ENCODE peak calls at places on chromosome 19, in ten cellular contexts. M is cardiac muscle cell, F is right atrium auricular region, H is GM12865, V is fibroblast of the aortic adventitia, X is hepatocyte, B is glutamatergic neuron, P is GM23338, Z is fibroblast of pulmonary artery, C is PC-9. K is an unnamed sample.

GRCh38 chr19:47023448-47023794 is 3.8 kb downstream of the NPAS1 start:
- DNase-seq in M (no peak), F (no peak), H (no peak), V (no peak), X (peak), B (no peak), P (peak), Z (no peak), C (no peak), K (no peak)

GRCh38 chr19:35345671-35346111 is 2.0 kb upstream of the FFAR1 start:
- DNase-seq in M (no peak), F (no peak), H (no peak), V (no peak), X (no peak), B (no peak), P (no peak), Z (no peak), C (no peak), K (peak)

GRCh38 chr19:46784262-46785053 is 3.9 kb downstream of the SLC1A5 start:
- DNase-seq in M (peak), F (peak), H (peak), V (peak), X (peak), B (peak), P (peak), Z (peak), C (peak), K (peak)

GRCh38 chr19:57436392-57436791 is 1.3 kb downstream of the ZNF749 start:
- DNase-seq in M (no peak), F (no peak), H (no peak), V (no peak), X (peak), B (no peak), P (no peak), Z (no peak), C (no peak), K (no peak)

GRCh38 chr19:30054210-30054609 is 112.2 kb downstream of the URI1 start:
- DNase-seq in M (no peak), F (no peak), H (no peak), V (no peak), X (no peak), B (no peak), P (no peak), Z (no peak), C (no peak), K (no peak)

GRCh38 chr19:14563989-14564650 is 7.7 kb downstream of the NDUFB7 start:
- DNase-seq in M (peak), F (no peak), H (peak), V (no peak), X (peak), B (peak), P (peak), Z (no peak), C (peak), K (peak)

GRCh38 chr19:43622956-43623355 is 3.5 kb upstream of the ZNF428 start:
- DNase-seq in M (no peak), F (no peak), H (no peak), V (no peak), X (no peak), B (no peak), P (no peak), Z (no peak), C (no peak), K (no peak)

GRCh38 chr19:16248380-16249023 is 50.8 kb downstream of the AP1M1 start:
- DNase-seq in M (no peak), F (no peak), H (no peak), V (no peak), X (no peak), B (no peak), P (no peak), Z (no peak), C (no peak), K (no peak)

GRCh38 chr19:40594251-40594650 is 6.9 kb upstream of the LTBP4 start:
- DNase-seq in M (no peak), F (no peak), H (no peak), V (no peak), X (no peak), B (no peak), P (peak), Z (no peak), C (no peak), K (no peak)

GRCh38 chr19:36225219-36225892 is 10.4 kb downstream of the ZNF146 start:
- DNase-seq in M (peak), F (no peak), H (no peak), V (peak), X (no peak), B (no peak), P (no peak), Z (peak), C (no peak), K (no peak)

GRCh38 chr19:6822311-6822670 is 49.8 kb downstream of the VAV1 start:
- DNase-seq in M (no peak), F (no peak), H (no peak), V (no peak), X (no peak), B (no peak), P (no peak), Z (no peak), C (no peak), K (no peak)

GRCh38 chr19:29714953-29715694 is at the start of gene C19orf12:
- DNase-seq in M (peak), F (no peak), H (peak), V (peak), X (peak), B (peak), P (peak), Z (peak), C (peak), K (peak)

GRCh38 chr19:23716792-23717191 is 29.8 kb upstream of the ZNF675 start:
- DNase-seq in M (no peak), F (no peak), H (no peak), V (no peak), X (no peak), B (no peak), P (no peak), Z (no peak), C (no peak), K (no peak)

GRCh38 chr19:6476155-6476895 is 5.3 kb downstream of the DENND1C start:
- DNase-seq in M (peak), F (no peak), H (peak), V (peak), X (peak), B (peak), P (peak), Z (peak), C (peak), K (peak)

GRCh38 chr19:10450853-10451609 is 30.7 kb downstream of the PDE4A start:
- DNase-seq in M (no peak), F (no peak), H (peak), V (no peak), X (no peak), B (no peak), P (peak), Z (no peak), C (no peak), K (peak)

GRCh38 chr19:57056972-57057371 is 62.8 kb upstream of the USP29 start:
- DNase-seq in M (peak), F (no peak), H (no peak), V (no peak), X (no peak), B (peak), P (no peak), Z (peak), C (no peak), K (no peak)

GRCh38 chr19:29524912-29525870 is 603 bp upstream of the VSTM2B start:
- DNase-seq in M (no peak), F (no peak), H (no peak), V (no peak), X (no peak), B (peak), P (peak), Z (no peak), C (no peak), K (peak)

GRCh38 chr19:35350591-35350990 is 2.9 kb downstream of the FFAR1 start:
- DNase-seq in M (no peak), F (no peak), H (peak), V (no peak), X (no peak), B (no peak), P (no peak), Z (no peak), C (no peak), K (no peak)

GRCh38 chr19:49128545-49129237 is 9.3 kb downstream of the PPFIA3 start:
- DNase-seq in M (no peak), F (no peak), H (no peak), V (no peak), X (no peak), B (no peak), P (no peak), Z (no peak), C (no peak), K (no peak)

GRCh38 chr19:14369399-14370168 is 11.7 kb upstream of the ADGRE5 start:
- DNase-seq in M (peak), F (peak), H (peak), V (peak), X (no peak), B (no peak), P (no peak), Z (peak), C (no peak), K (peak)

GRCh38 chr19:1455336-1456120 is 5.6 kb downstream of the APC2 start:
- DNase-seq in M (peak), F (no peak), H (peak), V (peak), X (peak), B (peak), P (peak), Z (peak), C (peak), K (peak)

GRCh38 chr19:53977429-53977990 is 13.9 kb upstream of the CACNG6 start:
- DNase-seq in M (peak), F (peak), H (peak), V (peak), X (peak), B (peak), P (peak), Z (peak), C (peak), K (peak)

GRCh38 chr19:3809881-3810707 is 23.9 kb upstream of the MATK start:
- DNase-seq in M (no peak), F (no peak), H (peak), V (no peak), X (no peak), B (no peak), P (no peak), Z (no peak), C (no peak), K (peak)

GRCh38 chr19:3810708-3811355 is 24.7 kb upstream of the MATK start:
- DNase-seq in M (no peak), F (no peak), H (no peak), V (no peak), X (no peak), B (no peak), P (no peak), Z (no peak), C (no peak), K (no peak)

GRCh38 chr19:3814648-3815047 is 28.5 kb upstream of the MATK start:
- DNase-seq in M (no peak), F (no peak), H (no peak), V (no peak), X (no peak), B (no peak), P (no peak), Z (no peak), C (no peak), K (no peak)

GRCh38 chr19:3816566-3817218 is 30.5 kb upstream of the MATK start:
- DNase-seq in M (no peak), F (no peak), H (no peak), V (no peak), X (no peak), B (no peak), P (no peak), Z (no peak), C (no peak), K (no peak)

GRCh38 chr19:3813473-3814392 is 27.6 kb upstream of the MATK start:
- DNase-seq in M (no peak), F (no peak), H (no peak), V (no peak), X (no peak), B (no peak), P (no peak), Z (no peak), C (no peak), K (peak)
- TF ChIP-seq CTCF in M (no peak), F (no peak), H (no peak), V (no peak), X (no peak), B (no peak), P (no peak), Z (no peak), C (no peak), K (no peak)

GRCh38 chr19:33219261-33219812 is 6.3 kb downstream of the SLC7A10 start:
- DNase-seq in M (peak), F (no peak), H (no peak), V (no peak), X (no peak), B (no peak), P (peak), Z (no peak), C (no peak), K (peak)
- TF ChIP-seq CTCF in M (peak), F (no peak), H (peak), V (peak), X (peak), B (no peak), P (peak), Z (peak), C (no peak), K (peak)

GRCh38 chr19:55813906-55814305 is 17.9 kb downstream of the NLRP11 start:
- DNase-seq in M (no peak), F (no peak), H (no peak), V (no peak), X (no peak), B (no peak), P (no peak), Z (no peak), C (no peak), K (no peak)

GRCh38 chr19:55812449-55812848 is 19.4 kb downstream of the NLRP11 start:
- DNase-seq in M (no peak), F (no peak), H (no peak), V (no peak), X (no peak), B (no peak), P (no peak), Z (no peak), C (no peak), K (no peak)

GRCh38 chr19:55811340-55811739 is 20.5 kb downstream of the NLRP11 start:
- DNase-seq in M (no peak), F (no peak), H (no peak), V (no peak), X (no peak), B (no peak), P (no peak), Z (no peak), C (no peak), K (no peak)

DNA sequence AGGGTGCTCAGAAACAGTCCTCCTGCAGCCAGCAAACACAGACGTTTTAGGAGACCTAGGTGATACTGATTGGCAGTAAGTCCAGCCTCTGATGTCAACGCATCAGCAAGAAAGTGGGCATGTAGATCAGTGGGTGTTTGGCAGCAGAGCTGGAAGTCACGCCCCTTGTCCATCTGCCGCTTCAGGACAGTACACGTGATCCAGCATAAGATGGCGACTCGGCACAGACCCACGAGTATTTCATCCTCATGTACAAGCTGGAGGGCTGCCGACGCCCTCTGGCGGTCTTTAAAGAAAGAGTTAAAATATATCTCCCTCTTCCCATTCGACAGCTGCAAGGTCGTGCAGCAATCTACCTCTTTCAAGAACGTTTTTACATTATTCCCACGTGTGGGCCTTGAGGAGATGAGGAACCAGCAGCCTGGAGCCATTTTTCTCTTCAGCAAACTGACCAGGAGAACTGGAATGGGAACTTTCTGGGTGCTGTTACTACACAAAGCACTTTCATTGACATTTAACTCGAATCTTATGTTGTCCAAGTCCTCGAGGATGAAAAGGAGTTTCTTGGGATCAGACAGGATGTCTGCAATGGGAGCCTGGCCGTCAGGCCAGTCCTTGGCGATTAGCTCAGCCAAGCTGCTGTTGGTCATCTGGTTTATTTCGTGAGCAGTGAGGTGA is 22.3 kb downstream of the NLRP11 start:
- DNase-seq in M (peak), F (no peak), H (peak), V (peak), X (peak), B (peak), P (peak), Z (peak), C (peak), K (peak)
- TF ChIP-seq CTCF in M (peak), F (peak), H (peak), V (no peak), X (peak), B (peak), P (peak), Z (peak), C (peak), K (peak)

DNA sequence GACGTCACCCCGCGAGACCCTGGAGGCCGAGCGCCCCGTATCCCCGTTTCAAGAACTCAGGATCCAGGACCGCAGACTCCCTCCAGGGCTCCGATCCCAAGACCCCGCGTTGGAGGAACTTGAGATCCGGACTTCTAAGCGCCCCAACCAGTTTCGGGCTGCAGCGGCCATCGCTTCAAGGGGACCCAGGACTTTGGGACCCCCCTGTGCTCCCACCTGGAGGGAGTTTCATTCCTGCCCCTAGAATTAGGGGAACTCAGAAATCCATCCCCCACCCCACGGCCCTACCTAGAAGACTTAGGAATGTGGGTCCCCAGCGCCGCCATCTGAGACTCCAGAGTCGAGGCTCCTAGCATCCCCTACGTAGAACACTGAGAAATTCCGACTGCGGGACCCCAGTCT is 399 bp downstream of the PLEKHG2 start:
- DNase-seq in M (no peak), F (no peak), H (no peak), V (no peak), X (no peak), B (no peak), P (peak), Z (no peak), C (no peak), K (no peak)
- TF ChIP-seq CTCF in M (no peak), F (peak), H (no peak), V (no peak), X (no peak), B (peak), P (no peak), Z (no peak), C (peak), K (no peak)

DNA sequence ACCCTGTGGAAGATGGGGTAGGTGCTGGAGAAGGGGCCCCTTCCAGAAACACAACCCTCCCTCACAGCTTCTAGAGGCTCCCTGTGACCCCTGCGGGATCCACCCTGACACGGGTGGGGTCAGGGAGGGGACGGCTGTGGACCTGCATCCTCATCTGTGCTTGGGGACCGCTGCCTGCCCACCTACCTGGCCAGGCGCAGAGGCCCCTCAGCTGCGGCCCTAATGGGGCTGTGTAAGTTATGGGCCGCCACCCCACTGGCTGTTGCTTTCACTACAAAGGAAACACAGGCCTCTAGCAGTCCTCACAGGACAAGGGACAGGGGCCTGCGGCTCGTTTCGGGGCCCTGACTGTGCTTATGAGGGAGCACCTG is 7.0 kb upstream of the CTXN1 start:
- DNase-seq in M (no peak), F (no peak), H (no peak), V (no peak), X (no peak), B (no peak), P (no peak), Z (no peak), C (no peak), K (no peak)
- TF ChIP-seq CTCF in M (no peak), F (no peak), H (no peak), V (no peak), X (no peak), B (no peak), P (no peak), Z (no peak), C (no peak), K (no peak)

GRCh38 chr19:5394907-5395505 is 54.4 kb upstream of the PTPRS start:
- DNase-seq in M (no peak), F (no peak), H (no peak), V (no peak), X (no peak), B (peak), P (peak), Z (no peak), C (no peak), K (no peak)

GRCh38 chr19:5395541-5395940 is 54.9 kb upstream of the PTPRS start:
- DNase-seq in M (peak), F (no peak), H (no peak), V (no peak), X (no peak), B (no peak), P (no peak), Z (no peak), C (no peak), K (no peak)

GRCh38 chr19:5397804-5398692 is 57.2 kb upstream of the ZNRF4 start:
- DNase-seq in M (peak), F (no peak), H (peak), V (no peak), X (peak), B (peak), P (peak), Z (peak), C (no peak), K (peak)

GRCh38 chr19:5396963-5397362 is 56.4 kb upstream of the PTPRS start:
- DNase-seq in M (no peak), F (no peak), H (no peak), V (no peak), X (no peak), B (no peak), P (no peak), Z (no peak), C (no peak), K (no peak)

GRCh38 chr19:5395996-5396939 is 55.7 kb upstream of the PTPRS start:
- DNase-seq in M (no peak), F (no peak), H (no peak), V (no peak), X (no peak), B (peak), P (peak), Z (no peak), C (no peak), K (no peak)
- TF ChIP-seq CTCF in M (no peak), F (no peak), H (no peak), V (no peak), X (no peak), B (no peak), P (no peak), Z (no peak), C (no peak), K (no peak)

DNA sequence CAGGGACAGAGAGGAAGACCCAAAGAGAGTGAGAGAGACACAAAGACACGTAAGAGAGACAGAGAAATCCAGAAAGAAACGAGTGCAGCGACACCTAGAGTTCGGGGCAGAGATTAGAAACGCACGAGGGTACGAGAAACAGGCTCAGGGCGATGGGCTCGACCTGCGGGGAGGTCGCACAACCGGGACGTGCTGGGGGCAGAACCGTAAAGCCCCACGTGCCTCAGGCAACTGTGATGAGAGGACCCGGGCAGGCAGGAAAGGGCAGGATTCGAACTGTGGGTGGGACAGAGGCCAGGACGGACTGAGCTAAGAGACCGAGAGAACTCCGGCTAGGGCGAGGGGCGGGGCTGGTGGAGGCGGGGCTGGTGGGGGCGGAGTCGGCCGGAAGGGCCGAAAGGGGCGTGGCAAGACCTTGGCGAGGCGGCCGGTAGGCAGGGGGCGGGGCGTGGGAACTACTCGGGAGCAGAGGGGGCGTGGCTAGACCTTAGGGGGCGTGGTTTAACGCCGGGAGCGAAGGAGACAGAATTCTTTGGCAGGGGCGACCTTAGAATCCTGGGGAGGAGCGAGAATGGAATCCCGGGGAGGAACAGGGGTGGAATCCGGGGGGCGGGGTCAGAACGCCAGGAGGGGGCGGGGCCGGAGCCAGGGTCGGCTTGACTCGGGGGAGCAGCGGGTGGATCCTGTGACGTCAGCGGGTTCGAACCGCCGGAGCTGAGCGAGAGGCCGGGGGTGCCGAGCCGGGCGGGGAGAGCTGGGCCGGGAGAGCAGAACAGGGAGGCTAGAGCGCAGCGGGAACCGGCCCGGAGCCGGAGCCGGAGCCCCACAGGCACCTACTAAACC is at the start of gene NECTIN2:
- DNase-seq in M (peak), F (peak), H (peak), V (peak), X (peak), B (peak), P (peak), Z (peak), C (peak), K (peak)
- TF ChIP-seq CTCF in M (peak), F (peak), H (peak), V (peak), X (peak), B (peak), P (peak), Z (peak), C (peak), K (no peak)

K was measured in activated CD8-positive, alpha-beta T cell treated with anti-CD3 and anti-CD28 coated beads for 36 hours.